ENCODE peak calls at places on chromosomes 5 and 9, in five cellular contexts. E, Z, V, N and F are unnamed samples.

GRCh38 chr5:1771149-1772065 is 28.2 kb downstream of the MRPL36 start:
- DNase-seq in E (no peak), Z (no peak), N (no peak), V (no peak), F (no peak)

GRCh38 chr9:34385561-34386230 is 9.0 kb upstream of the MYORG start:
- DNase-seq in V (no peak), E (no peak), Z (no peak), N (no peak), F (no peak)

GRCh38 chr5:28523887-28524637 is 1485.7 kb upstream of the CDH9 start:
- DNase-seq in V (peak), N (no peak), E (no peak), Z (no peak), F (no peak)

GRCh38 chr9:110835859-110836271 is 167.3 kb downstream of the MUSK start:
- DNase-seq in Z (no peak), N (no peak), E (no peak), V (peak), F (no peak)

GRCh38 chr9:5644522-5644921 is 15.6 kb downstream of the RIC1 start:
- DNase-seq in E (no peak), N (no peak), Z (no peak), V (no peak), F (no peak)

GRCh38 chr5:147949711-147950573 is 43.6 kb upstream of the C5orf46 start:
- DNase-seq in V (peak), N (peak), E (no peak), Z (no peak), F (peak)

GRCh38 chr5:134943547-134943946 is 24.2 kb upstream of the CATSPER3 start:
- DNase-seq in V (no peak), Z (no peak), E (no peak), N (no peak), F (no peak)

GRCh38 chr9:76027426-76027825 is 137.0 kb downstream of the PCSK5 start:
- DNase-seq in N (no peak), E (no peak), V (no peak), Z (no peak), F (peak)

GRCh38 chr5:110768138-110768845 is 29.5 kb downstream of the SLC25A46 start:
- DNase-seq in Z (no peak), N (no peak), V (peak), E (no peak), F (no peak)

GRCh38 chr5:133708451-133708850 is 96.1 kb upstream of the FSTL4 start:
- DNase-seq in V (no peak), N (peak), Z (no peak), E (no peak), F (no peak)

GRCh38 chr9:135812961-135813360 is 94.4 kb downstream of the CAMSAP1 start:
- DNase-seq in V (no peak), N (no peak), Z (no peak), E (no peak), F (no peak)

GRCh38 chr9:37988041-37988440 is 81.0 kb downstream of the SHB start:
- DNase-seq in N (peak), E (no peak), V (no peak), Z (no peak), F (no peak)

GRCh38 chr5:131005963-131006684 is 158.9 kb downstream of the HINT1 start:
- DNase-seq in N (no peak), V (peak), Z (no peak), E (no peak), F (peak)

GRCh38 chr5:108560581-108560980 is 178.7 kb upstream of the FBXL17 start:
- DNase-seq in E (no peak), N (no peak), Z (no peak), V (peak), F (no peak)

GRCh38 chr9:110276827-110277226 is 20.5 kb upstream of the TXN start:
- DNase-seq in E (no peak), Z (no peak), V (no peak), N (peak), F (no peak)

GRCh38 chr9:100352201-100352726 is 478 bp downstream of the TEX10 start:
- DNase-seq in V (peak), Z (no peak), N (no peak), E (peak), F (peak)

GRCh38 chr5:104353371-104353770 is 790.8 kb upstream of the NUDT12 start:
- DNase-seq in V (peak), Z (no peak), N (peak), E (no peak), F (peak)

GRCh38 chr9:119436261-119436660 is 67.0 kb upstream of the BRINP1 start:
- DNase-seq in V (no peak), N (no peak), E (no peak), Z (no peak), F (no peak)

GRCh38 chr9:89564257-89564878 is 40.4 kb upstream of the GADD45G start:
- DNase-seq in Z (no peak), E (no peak), V (no peak), N (peak), F (peak)

GRCh38 chr9:122225323-122226141 is 3.2 kb downstream of the LHX6 start:
- DNase-seq in N (no peak), E (no peak), V (no peak), Z (no peak), F (no peak)

GRCh38 chr9:89149726-89150125 is 28.9 kb downstream of the SHC3 start:
- DNase-seq in N (no peak), Z (no peak), E (no peak), V (peak), F (no peak)

GRCh38 chr5:110072646-110073045 is 382.9 kb downstream of the MAN2A1 start:
- DNase-seq in V (no peak), E (no peak), Z (no peak), N (no peak), F (no peak)

GRCh38 chr5:37834542-37835399 is 5.1 kb downstream of the GDNF start:
- DNase-seq in N (no peak), E (peak), Z (no peak), V (peak), F (no peak)

GRCh38 chr5:80959768-80960442 is at the start of gene RASGRF2:
- DNase-seq in Z (peak), E (peak), V (peak), N (peak), F (peak)

GRCh38 chr9:33791117-33791516 is 4.2 kb upstream of the PRSS3 start:
- DNase-seq in N (no peak), E (no peak), V (no peak), Z (no peak), F (no peak)

GRCh38 chr5:33595303-33595702 is 154.5 kb downstream of the TARS1 start:
- DNase-seq in Z (no peak), E (no peak), N (no peak), V (no peak), F (no peak)

GRCh38 chr9:92188969-92189781 is 74.0 kb upstream of the SPTLC1 start:
- DNase-seq in N (no peak), E (no peak), Z (no peak), V (no peak), F (no peak)

GRCh38 chr9:114433720-114434255 is 46.0 kb upstream of the AKNA start:
- DNase-seq in V (no peak), Z (no peak), N (no peak), E (no peak), F (no peak)

GRCh38 chr5:73135429-73136276 is 15.3 kb downstream of the TMEM171 start:
- DNase-seq in N (peak), V (peak), Z (no peak), E (peak), F (no peak)

GRCh38 chr5:159336586-159337290 is 6.5 kb upstream of the IL12B start:
- DNase-seq in E (no peak), N (no peak), Z (no peak), V (no peak), F (no peak)

GRCh38 chr9:3662671-3663070 is 136.9 kb upstream of the RFX3 start:
- DNase-seq in Z (no peak), N (no peak), E (no peak), V (no peak), F (no peak)

GRCh38 chr5:150637245-150638052 is 3.0 kb upstream of the SYNPO start:
- DNase-seq in V (peak), Z (no peak), N (peak), E (no peak), F (peak)

GRCh38 chr5:177364159-177364962 is 6.6 kb downstream of the RGS14 start:
- DNase-seq in Z (no peak), N (no peak), E (peak), V (no peak), F (no peak)

GRCh38 chr9:116282598-116282997 is 129.0 kb downstream of the PAPPA start:
- DNase-seq in E (no peak), Z (no peak), N (no peak), V (no peak), F (no peak)